ENCODE peak calls at places on chromosomes 4 and X, in four cellular contexts. F, R, W and J are unnamed samples.
A peak's percentile ranks its signal among the peaks of the same experiment; 100 is the strongest.

GRCh38 chrX:150898343-150899190 is at the start of gene CD99L2:
- DNase-seq in F (peak; percentile 79), W (peak; percentile 90), R (peak; percentile 92), J (peak; percentile 89)

GRCh38 chr4:77538574-77539157 is 67.0 kb upstream of the CXCL13 start:
- DNase-seq in W (no peak), F (peak; percentile 80), R (peak; percentile 71), J (no peak)

GRCh38 chrX:17266171-17266570 is 108.8 kb upstream of the NHS start:
- DNase-seq in F (peak; percentile 8), W (no peak), R (no peak), J (no peak)

GRCh38 chrX:151416521-151417048 is 19.6 kb downstream of the VMA21 start:
- DNase-seq in R (no peak), W (no peak), F (no peak), J (no peak)

GRCh38 chrX:75781618-75782017 is 3.4 kb downstream of the MAGEE2 start:
- DNase-seq in F (no peak), R (no peak), W (no peak), J (no peak)

GRCh38 chrX:70087857-70088256 is 25.6 kb downstream of the OTUD6A start:
- DNase-seq in F (peak; percentile 64), R (peak; percentile 59), W (no peak), J (peak; percentile 12)

GRCh38 chrX:96907888-96908287 is 24.2 kb downstream of the RPA4 start:
- DNase-seq in R (no peak), W (no peak), F (no peak), J (no peak)

GRCh38 chr4:52643846-52644245 is 15.3 kb downstream of the USP46 start:
- DNase-seq in W (no peak), F (peak; percentile 57), R (peak; percentile 45), J (no peak)

GRCh38 chrX:24703185-24703494 is 9.4 kb downstream of the POLA1 start:
- DNase-seq in R (no peak), W (no peak), F (no peak), J (no peak)

GRCh38 chr4:32025840-32026459 is 1305.8 kb downstream of the PCDH7 start:
- DNase-seq in R (peak; percentile 51), W (no peak), F (peak; percentile 3), J (peak; percentile 64)

GRCh38 chr4:7705602-7706001 is 234.1 kb downstream of the AFAP1 start:
- DNase-seq in F (no peak), R (no peak), W (no peak), J (no peak)

GRCh38 chr4:88765729-88766128 is 68.1 kb upstream of the NAP1L5 start:
- DNase-seq in W (no peak), F (peak; percentile 80), R (peak; percentile 78), J (peak; percentile 4)

GRCh38 chrX:153673398-153674218 is at the start of gene PNCK:
- DNase-seq in F (no peak), R (no peak), W (no peak), J (no peak)

GRCh38 chr4:29051381-29051965 is 1668.7 kb upstream of the PCDH7 start:
- DNase-seq in R (no peak), W (no peak), F (peak; percentile 86), J (no peak)

GRCh38 chr4:139454646-139455045 is 725 bp downstream of the RAB33B start:
- DNase-seq in W (no peak), F (no peak), R (peak; percentile 3), J (no peak)

GRCh38 chr4:104728380-104729122 is 233.9 kb upstream of the CXXC4 start:
- DNase-seq in W (no peak), R (peak; percentile 94), F (peak; percentile 89), J (no peak)

GRCh38 chrX:8801041-8801599 is at the start of gene FAM9A:
- DNase-seq in W (no peak), R (no peak), F (no peak), J (no peak)

GRCh38 chr4:108168213-108168671 is 490 bp downstream of the LEF1 start:
- DNase-seq in R (no peak), W (peak; percentile 50), F (peak; percentile 49), J (no peak)
- TF ChIP-seq EZH2 in R (no peak), W (no peak), F (peak; percentile 35), J (no peak)

DNA sequence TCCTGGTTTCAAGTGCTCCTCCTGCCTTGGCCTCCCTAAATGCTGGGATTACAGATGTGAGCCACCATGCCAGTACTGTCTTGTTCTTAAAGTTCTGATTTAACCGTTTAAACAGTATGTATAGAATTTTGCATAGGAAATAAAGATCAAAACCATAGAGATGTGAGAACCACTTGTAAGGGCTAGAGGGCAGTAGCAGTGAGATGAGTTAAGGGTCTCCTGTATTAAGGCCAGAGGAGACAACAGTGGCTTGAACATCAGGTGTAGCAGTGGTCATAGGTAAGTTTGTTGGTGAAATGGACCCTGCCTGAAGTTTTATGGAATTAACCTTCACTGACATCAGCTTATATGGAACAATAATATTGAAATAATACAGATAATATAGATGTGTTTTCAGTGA is 155.7 kb downstream of the SLC4A4 start:
- DNase-seq in F (no peak), R (peak; percentile 25), W (no peak), J (no peak)
- H3K27ac ChIP-seq in F (no peak overlapping the region), R (no peak overlapping the region), W (no peak overlapping the region), J (no peak overlapping the region)

DNA sequence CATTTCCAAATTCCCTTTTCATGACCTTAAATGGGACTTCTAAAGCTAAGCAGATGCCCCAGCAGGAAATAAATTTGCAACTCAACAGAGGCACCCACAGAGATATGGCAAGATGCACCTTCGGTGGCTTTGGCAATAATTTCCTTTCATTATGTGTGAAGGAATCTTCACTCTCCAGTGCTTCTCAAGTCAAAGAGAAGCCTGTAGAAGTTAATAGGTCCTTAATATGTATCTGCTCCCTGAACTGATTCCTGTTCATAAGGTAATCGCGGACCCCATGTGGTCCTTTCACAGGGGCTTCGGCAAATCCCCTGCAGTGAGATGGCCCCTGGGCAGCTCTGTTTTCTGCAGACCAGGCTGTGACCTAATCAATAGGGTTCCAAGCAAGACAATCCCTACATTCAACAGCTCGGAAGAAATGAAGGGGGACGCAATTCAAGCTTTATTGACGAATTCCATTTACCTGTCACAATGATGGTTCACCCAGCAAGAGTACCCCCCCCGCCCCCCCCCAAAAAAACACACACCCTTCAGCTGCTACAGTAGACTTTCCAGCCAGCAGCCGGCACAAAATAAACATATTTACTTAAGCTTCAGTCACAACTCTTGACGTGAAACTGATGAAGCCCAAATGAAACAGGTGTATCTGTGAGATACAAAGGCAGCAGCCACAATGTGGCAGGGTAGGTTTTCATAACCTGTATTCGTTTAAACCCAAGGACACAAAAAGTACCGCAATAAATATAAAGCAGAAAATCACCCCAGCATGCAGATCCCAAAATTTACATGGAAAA is 35.3 kb downstream of the FAT1 start:
- DNase-seq in F (no peak), W (no peak), R (no peak), J (peak; percentile 90)
- TF ChIP-seq EZH2 in F (no peak), W (no peak), R (no peak), J (no peak)

DNA sequence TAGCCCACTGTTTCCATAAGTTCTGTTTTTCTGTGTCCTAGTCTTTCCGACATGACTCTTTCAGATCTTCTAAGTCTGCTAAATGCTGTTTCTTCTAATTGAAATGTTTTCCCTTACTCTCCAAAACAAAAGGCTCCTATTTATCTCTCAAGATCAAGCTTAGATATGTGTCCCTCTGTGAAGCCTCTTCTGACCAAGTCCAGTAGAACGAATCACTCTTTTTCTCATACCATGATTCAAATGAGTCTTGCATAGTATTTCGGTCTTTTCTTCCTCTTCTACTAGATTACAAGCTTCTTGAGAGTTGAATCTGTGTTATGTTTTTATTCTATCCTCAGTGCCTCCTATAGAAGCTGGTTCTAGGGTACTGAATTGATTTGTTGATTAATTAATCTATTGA is 45.3 kb upstream of the PRDM8 start:
- DNase-seq in R (no peak), F (no peak), W (no peak), J (no peak)
- H3K27ac ChIP-seq in R (no peak overlapping the region), F (no peak overlapping the region), W (no peak overlapping the region), J (no peak overlapping the region)

DNA sequence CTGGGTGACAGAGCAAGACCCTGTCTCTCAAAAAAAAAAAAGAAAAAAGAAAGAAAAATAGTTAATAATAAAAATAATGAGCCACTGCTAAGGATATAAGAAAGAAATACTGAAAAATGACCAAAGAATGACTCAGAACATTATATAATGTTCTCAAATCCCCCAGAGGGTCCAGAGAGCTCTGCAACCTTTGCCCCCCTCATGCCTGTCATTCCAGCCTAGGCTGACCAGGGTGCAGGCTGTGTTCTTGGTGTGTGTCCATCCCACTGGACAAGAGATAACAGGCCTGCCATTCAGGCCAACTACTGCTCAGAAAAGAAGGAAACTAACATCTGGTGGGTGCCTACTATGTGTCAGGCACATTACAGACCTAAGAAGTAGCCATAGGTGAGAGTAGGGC is 72.7 kb upstream of the EDNRA start:
- DNase-seq in W (no peak), F (no peak), R (no peak), J (no peak)
- TF ChIP-seq EZH2 in W (no peak), F (no peak), R (no peak), J (no peak)

DNA sequence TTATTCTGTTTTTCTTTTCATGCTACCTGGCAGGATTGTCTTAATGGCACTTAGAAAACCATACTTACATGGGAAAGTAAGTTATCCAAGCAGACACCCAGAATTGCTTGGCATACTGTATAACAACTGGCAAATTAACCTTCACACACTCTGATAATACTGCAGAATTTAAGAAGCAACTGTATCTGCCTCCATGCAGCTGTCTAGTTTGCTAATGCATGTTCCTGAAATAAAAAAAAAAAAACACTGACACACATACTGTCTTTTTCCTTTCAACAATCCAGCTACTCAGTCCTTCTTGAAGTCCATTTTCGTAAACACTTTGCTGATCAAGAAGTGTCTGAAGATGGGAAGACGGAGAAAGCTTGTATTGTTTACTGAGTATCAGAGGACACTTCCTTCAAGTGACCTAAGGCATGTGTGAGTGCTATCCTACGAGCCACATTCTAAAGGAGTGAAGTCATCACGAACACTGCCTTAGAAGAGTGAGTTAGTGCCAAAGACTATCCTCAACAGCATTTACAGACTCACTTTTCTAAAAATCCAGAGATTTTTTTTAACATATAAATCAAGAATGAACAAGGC is 82.6 kb downstream of the LUZP4 start:
- DNase-seq in F (peak; percentile 77), R (peak; percentile 81), W (no peak), J (peak; percentile 40)
- H3K27ac ChIP-seq in F (no peak overlapping the region), R (peak overlapping the region; percentile 27), W (no peak overlapping the region), J (no peak overlapping the region)

GRCh38 chr4:84502955-84503373 is 3.9 kb upstream of the NKX6-1 start:
- DNase-seq in R (no peak), F (no peak), W (no peak), J (no peak)

GRCh38 chr4:84503495-84504437 is 4.7 kb upstream of the NKX6-1 start:
- DNase-seq in R (peak; percentile 78), W (peak; percentile 10), F (peak; percentile 77), J (peak; percentile 70)

GRCh38 chr4:84501721-84502267 is 2.7 kb upstream of the NKX6-1 start:
- DNase-seq in W (no peak), R (no peak), F (no peak), J (no peak)

GRCh38 chr4:84501197-84501492 is 2.1 kb upstream of the NKX6-1 start:
- DNase-seq in F (no peak), R (no peak), W (no peak), J (no peak)

DNA sequence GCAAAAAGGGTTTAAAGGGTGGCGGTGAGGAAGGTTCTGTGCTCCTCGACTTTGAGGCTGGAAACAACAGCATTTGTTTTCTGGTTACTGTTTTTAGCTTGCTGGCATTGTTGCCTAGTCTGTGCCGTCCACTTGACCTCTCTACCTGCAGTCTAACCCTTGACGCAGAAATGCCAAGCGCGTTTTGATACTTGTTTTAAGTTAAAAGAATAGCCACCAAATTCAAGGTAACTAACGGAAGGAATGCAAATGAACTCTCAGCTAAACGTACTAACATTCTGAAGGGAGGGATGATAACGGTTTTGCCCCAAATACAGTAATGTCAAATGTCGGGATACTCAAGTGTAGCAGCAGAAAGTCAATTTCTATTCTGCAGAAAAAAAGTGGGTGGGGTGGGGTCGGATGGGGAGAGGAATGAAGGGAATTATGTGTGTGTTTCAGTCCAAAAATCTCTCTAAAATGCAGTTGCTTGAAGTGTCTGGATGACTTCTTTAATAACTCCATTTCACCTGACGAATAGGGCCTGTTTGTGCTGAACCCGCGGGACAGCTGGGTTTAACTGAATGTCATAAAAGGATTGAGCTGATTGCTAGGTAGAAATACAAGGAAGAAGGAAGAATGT is 3.4 kb upstream of the NKX6-1 start:
- DNase-seq in R (no peak), F (no peak), W (no peak), J (no peak)
- TF ChIP-seq EZH2 in R (no peak), F (no peak), W (no peak), J (no peak)